ENCODE peak calls at places on chromosomes 11 and 22, in eight cellular contexts. N is GM23338, J is amniotic stem cell, Y is mucosa of gallbladder, K is sigmoid colon, T is CD14-positive monocyte, A is astrocyte of the spinal cord, F is anterior cingulate cortex. U is an unnamed sample.
A peak's percentile ranks its signal among the peaks of the same experiment; 100 is the strongest.

GRCh38 chr22:35258144-35258988 is 1.1 kb downstream of the HMGXB4 start:
- DNase-seq in N (peak; percentile 75), J (no peak), Y (no peak), K (no peak), T (no peak), A (peak; percentile 15), F (no peak), U (peak; percentile 73)

GRCh38 chr11:11036185-11037161 is 178.6 kb upstream of the ZBED5 start:
- DNase-seq in N (peak; percentile 94), J (no peak), Y (peak; percentile 52), K (no peak), T (no peak), A (peak; percentile 53), F (no peak), U (peak; percentile 80)

GRCh38 chr22:39908737-39909136 is 7.9 kb downstream of the GRAP2 start:
- DNase-seq in N (no peak), J (no peak), Y (no peak), K (no peak), T (no peak), A (peak; percentile 3), F (no peak), U (no peak)

GRCh38 chr11:120510406-120511115 is 987 bp upstream of the GRIK4 start:
- DNase-seq in N (no peak), J (no peak), Y (no peak), K (no peak), T (no peak), A (no peak), F (no peak), U (peak; percentile 41)

GRCh38 chr11:9753031-9753430 is 89.2 kb downstream of the SWAP70 start:
- DNase-seq in N (no peak), J (no peak), Y (no peak), K (no peak), T (no peak), A (peak; percentile 84), F (no peak), U (no peak)

GRCh38 chr22:32672542-32672941 is 129.0 kb upstream of the TIMP3 start:
- DNase-seq in N (no peak), J (no peak), Y (no peak), K (no peak), T (no peak), A (no peak), F (peak; percentile 28), U (no peak)

GRCh38 chr11:62395885-62396778 is 22.7 kb upstream of the SCGB1A1 start:
- DNase-seq in N (no peak), J (no peak), Y (no peak), K (no peak), T (no peak), A (no peak), F (no peak), U (peak; percentile 33)

GRCh38 chr22:23243006-23243573 is 62.8 kb downstream of the BCR start:
- DNase-seq in N (peak; percentile 96), J (no peak), Y (no peak), K (no peak), T (no peak), A (peak; percentile 21), F (no peak), U (peak; percentile 92)

GRCh38 chr22:38792833-38793232 is 1.1 kb downstream of the DNAL4 start:
- DNase-seq in N (no peak), J (no peak), Y (no peak), K (peak; percentile 9), T (no peak), A (peak; percentile 13), F (no peak), U (no peak)

GRCh38 chr11:122837528-122838346 is 563 bp upstream of the CRTAM start:
- DNase-seq in N (no peak), J (no peak), Y (no peak), K (no peak), T (no peak), A (no peak), F (no peak), U (no peak)

GRCh38 chr22:49767355-49768062 is 60.2 kb downstream of the BRD1 start:
- DNase-seq in N (peak; percentile 82), J (no peak), Y (no peak), K (peak; percentile 61), T (peak; percentile 52), A (peak; percentile 53), F (no peak), U (peak; percentile 90)

GRCh38 chr11:126658306-126659056 is 303.0 kb downstream of the ST3GAL4 start:
- DNase-seq in N (no peak), J (no peak), Y (no peak), K (no peak), T (no peak), A (no peak), F (no peak), U (no peak)

GRCh38 chr11:27535103-27535502 is 28.5 kb upstream of the LIN7C start:
- DNase-seq in N (no peak), J (no peak), Y (no peak), K (no peak), T (no peak), A (no peak), F (no peak), U (no peak)

GRCh38 chr22:46163498-46163897 is 13.2 kb downstream of the PPARA start:
- DNase-seq in N (no peak), J (no peak), Y (no peak), K (no peak), T (no peak), A (no peak), F (no peak), U (no peak)

GRCh38 chr11:77299528-77299993 is 1.9 kb downstream of the GDPD4 start:
- DNase-seq in N (no peak), J (no peak), Y (peak; percentile 37), K (no peak), T (no peak), A (no peak), F (no peak), U (no peak)

GRCh38 chr11:5071815-5072214 is 2.4 kb downstream of the OR52E1 start:
- DNase-seq in N (no peak), J (no peak), Y (no peak), K (no peak), T (no peak), A (no peak), F (no peak), U (no peak)

GRCh38 chr11:76588455-76589325 is 81.9 kb downstream of the LRRC32 start:
- DNase-seq in N (no peak), J (no peak), Y (peak; percentile 56), K (peak; percentile 85), T (peak; percentile 83), A (no peak), F (no peak), U (peak; percentile 57)

GRCh38 chr11:127454856-127455255 is 454.3 kb upstream of the KIRREL3 start:
- DNase-seq in N (peak; percentile 12), J (no peak), Y (no peak), K (no peak), T (no peak), A (peak; percentile 1), F (no peak), U (no peak)

GRCh38 chr11:126655807-126656128 is 300.3 kb downstream of the ST3GAL4 start:
- DNase-seq in N (no peak), J (no peak), Y (no peak), K (no peak), T (no peak), A (peak; percentile 15), F (no peak), U (no peak)

GRCh38 chr11:128587415-128587814 is at the start of gene ETS1:
- DNase-seq in N (peak; percentile 82), J (no peak), Y (no peak), K (no peak), T (no peak), A (peak; percentile 29), F (no peak), U (no peak)

GRCh38 chr11:110131386-110132123 is 38.4 kb downstream of the ZC3H12C start:
- DNase-seq in N (peak; percentile 3), J (no peak), Y (no peak), K (no peak), T (no peak), A (no peak), F (no peak), U (no peak)

GRCh38 chr11:85815186-85815911 is 4.4 kb upstream of the SYTL2 start:
- DNase-seq in N (no peak), J (peak; percentile 51), Y (no peak), K (no peak), T (no peak), A (peak; percentile 89), F (no peak), U (no peak)

GRCh38 chr11:19905280-19905853 is 192.7 kb downstream of the NAV2 start:
- DNase-seq in N (peak; percentile 76), J (peak; percentile 47), Y (no peak), K (no peak), T (no peak), A (peak; percentile 68), F (no peak), U (peak; percentile 54)

GRCh38 chr11:7672960-7673723 is at the start of gene CYB5R2:
- DNase-seq in N (peak; percentile 80), J (no peak), Y (peak; percentile 57), K (peak; percentile 83), T (no peak), A (no peak), F (peak; percentile 70), U (peak; percentile 91)

GRCh38 chr22:38572065-38572464 is 2.1 kb upstream of the DMC1 start:
- DNase-seq in N (peak; percentile 70), J (peak; percentile 56), Y (peak; percentile 46), K (no peak), T (no peak), A (peak; percentile 63), F (no peak), U (peak; percentile 39)

GRCh38 chr11:7246179-7246578 is 5.5 kb upstream of the SYT9 start:
- DNase-seq in N (no peak), J (no peak), Y (no peak), K (no peak), T (no peak), A (no peak), F (no peak), U (no peak)

GRCh38 chr11:20238712-20239111 is 78.4 kb upstream of the DBX1 start:
- DNase-seq in N (no peak), J (no peak), Y (no peak), K (no peak), T (no peak), A (no peak), F (peak; percentile 15), U (no peak)

GRCh38 chr22:19955241-19956128 is 13.9 kb upstream of the TXNRD2 start:
- DNase-seq in N (no peak), J (no peak), Y (no peak), K (peak; percentile 61), T (no peak), A (no peak), F (no peak), U (peak; percentile 33)

GRCh38 chr11:74696488-74696887 is 34.7 kb downstream of the CHRDL2 start:
- DNase-seq in N (no peak), J (no peak), Y (no peak), K (no peak), T (no peak), A (no peak), F (no peak), U (peak; percentile 34)

GRCh38 chr22:45482169-45482568 is 20.5 kb upstream of the FBLN1 start:
- DNase-seq in N (no peak), J (no peak), Y (no peak), K (no peak), T (no peak), A (no peak), F (no peak), U (no peak)

GRCh38 chr11:72430743-72431570 is 3.4 kb downstream of the CLPB start:
- DNase-seq in N (peak; percentile 77), J (no peak), Y (no peak), K (no peak), T (no peak), A (peak; percentile 67), F (peak; percentile 26), U (peak; percentile 79)

GRCh38 chr11:122661182-122661945 is 5.8 kb downstream of the UBASH3B start:
- DNase-seq in N (no peak), J (peak; percentile 81), Y (no peak), K (no peak), T (no peak), A (no peak), F (no peak), U (no peak)

GRCh38 chr22:33496112-33496511 is 424.2 kb downstream of the LARGE1 start:
- DNase-seq in N (no peak), J (no peak), Y (no peak), K (no peak), T (no peak), A (no peak), F (no peak), U (no peak)

GRCh38 chr22:22394589-22394988 is 114.0 kb downstream of the ZNF280B start:
- DNase-seq in N (no peak), J (no peak), Y (no peak), K (no peak), T (no peak), A (no peak), F (no peak), U (no peak)

U was measured in H7.